ENCODE peak calls at places on chromosomes 7 and 10, in five cellular contexts. S, L, D, T and V are unnamed samples.
A peak's percentile ranks its signal among the peaks of the same experiment; 100 is the strongest.

GRCh38 chr10:119634219-119634544 is 17.0 kb upstream of the BAG3 start:
- DNase-seq in S (no peak), L (no peak), D (no peak), T (no peak), V (no peak)

GRCh38 chr7:155706376-155706775 is 61.9 kb downstream of the RBM33 start:
- DNase-seq in S (no peak), L (no peak), D (no peak), T (no peak), V (no peak)

GRCh38 chr7:111732923-111733322 is 170.6 kb upstream of the IMMP2L start:
- DNase-seq in S (no peak), L (no peak), D (no peak), T (no peak), V (no peak)

GRCh38 chr7:145462463-145462862 is 626.6 kb upstream of the TPK1 start:
- DNase-seq in S (no peak), L (no peak), D (no peak), T (no peak), V (no peak)

GRCh38 chr10:119973261-119973660 is 80.7 kb downstream of the SEC23IP start:
- DNase-seq in S (no peak), L (no peak), D (peak; percentile 23), T (peak; percentile 13), V (no peak)

GRCh38 chr7:95718556-95719410 is 53.6 kb upstream of the DYNC1I1 start:
- DNase-seq in S (no peak), L (no peak), D (peak; percentile 60), T (peak; percentile 31), V (no peak)

GRCh38 chr7:47067215-47067614 is 514.7 kb downstream of the TNS3 start:
- DNase-seq in S (no peak), L (no peak), D (no peak), T (no peak), V (no peak)

GRCh38 chr10:59905735-59906416 is 480 bp downstream of the CCDC6 start:
- DNase-seq in S (peak; percentile 11), L (peak; percentile 23), D (no peak), T (no peak), V (peak; percentile 38)

GRCh38 chr10:71074176-71074755 is 138.1 kb upstream of the UNC5B start:
- DNase-seq in S (peak; percentile 40), L (no peak), D (peak; percentile 86), T (no peak), V (peak; percentile 50)

GRCh38 chr7:108016841-108017775 is 14.1 kb upstream of the LAMB1 start:
- DNase-seq in S (no peak), L (no peak), D (peak; percentile 75), T (peak; percentile 65), V (no peak)

GRCh38 chr7:94888542-94888941 is 18.9 kb upstream of the PPP1R9A start:
- DNase-seq in S (no peak), L (no peak), D (peak; percentile 29), T (peak; percentile 59), V (no peak)

GRCh38 chr10:68471586-68472408 is at the start of gene DNA2:
- DNase-seq in S (peak; percentile 77), L (peak; percentile 95), D (peak; percentile 93), T (peak; percentile 70), V (peak; percentile 74)

GRCh38 chr10:127296696-127297095 is 100.3 kb upstream of the INSYN2A start:
- DNase-seq in S (no peak), L (no peak), D (no peak), T (no peak), V (no peak)

GRCh38 chr10:11016959-11017574 is 605 bp upstream of the CELF2 start:
- DNase-seq in S (no peak), L (no peak), D (no peak), T (no peak), V (no peak)

GRCh38 chr7:34838329-34838728 is 180.3 kb downstream of the NPSR1 start:
- DNase-seq in S (no peak), L (no peak), D (peak; percentile 66), T (no peak), V (no peak)

GRCh38 chr10:106563384-106563783 is 601.1 kb downstream of the SORCS1 start:
- DNase-seq in S (no peak), L (no peak), D (peak; percentile 41), T (no peak), V (no peak)

GRCh38 chr7:126727930-126728331 is 524.8 kb downstream of the GRM8 start:
- DNase-seq in S (peak; percentile 7), L (no peak), D (peak; percentile 2), T (peak; percentile 62), V (no peak)

GRCh38 chr7:148253629-148254028 is 336.9 kb upstream of the C7orf33 start:
- DNase-seq in S (no peak), L (no peak), D (no peak), T (no peak), V (no peak)

GRCh38 chr7:30503273-30504212 is 1.1 kb downstream of the GGCT start:
- DNase-seq in S (no peak), L (no peak), D (peak; percentile 9), T (peak; percentile 16), V (no peak)

GRCh38 chr10:87505366-87506113 is 847 bp downstream of the MINPP1 start:
- DNase-seq in S (peak; percentile 73), L (peak; percentile 76), D (peak; percentile 63), T (peak; percentile 62), V (peak; percentile 64)

GRCh38 chr10:33321516-33321915 is 13.0 kb downstream of the NRP1 start:
- DNase-seq in S (no peak), L (no peak), D (no peak), T (no peak), V (no peak)

GRCh38 chr7:6618621-6619020 is 3.2 kb downstream of the ZNF853 start:
- DNase-seq in S (no peak), L (no peak), D (no peak), T (no peak), V (no peak)

GRCh38 chr7:99579956-99580777 is 17.9 kb upstream of the TMEM225B start:
- DNase-seq in S (peak; percentile 81), L (no peak), D (no peak), T (no peak), V (peak; percentile 89)
- TF ChIP-seq CTCF in S (peak; percentile 61), L (peak; percentile 51), D (no peak), T (no peak), V (peak; percentile 65)

DNA sequence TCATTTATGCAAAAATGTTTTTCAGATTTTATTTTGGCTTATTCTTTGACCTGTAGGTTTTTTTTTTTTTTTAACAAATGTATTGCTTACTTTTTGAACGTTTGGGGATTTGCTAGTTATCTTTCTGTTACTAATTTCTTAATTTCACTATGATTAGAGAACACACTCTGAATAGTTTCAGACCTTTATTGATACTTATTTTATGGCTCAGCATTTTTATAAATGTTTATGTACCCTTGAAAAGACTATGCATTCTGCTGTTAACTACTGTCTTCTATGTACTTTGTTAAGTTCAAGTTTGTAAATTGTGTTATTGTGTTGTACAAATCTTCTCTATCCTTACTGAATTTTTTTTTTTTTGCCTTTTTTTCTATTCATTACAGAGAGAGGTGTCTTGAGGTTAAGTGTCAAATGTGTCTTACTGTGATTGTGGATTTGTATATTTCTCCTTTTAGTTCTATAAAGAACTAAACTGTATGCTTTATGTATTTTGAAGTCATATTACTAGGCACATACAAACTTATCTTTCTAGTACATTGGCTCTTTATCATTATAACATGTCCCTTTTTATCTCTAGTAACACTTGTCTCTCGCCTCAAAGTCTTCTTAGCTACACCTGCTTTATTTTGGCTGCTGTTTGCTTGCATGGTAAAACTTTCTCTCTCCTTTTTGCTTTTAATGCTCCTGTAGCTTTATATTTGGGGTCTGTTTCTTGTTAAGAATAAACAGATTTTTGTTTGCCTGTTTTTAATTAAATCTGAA is 8.1 kb downstream of the MKLN1 start:
- DNase-seq in S (no peak), L (no peak), D (no peak), T (no peak), V (no peak)
- TF ChIP-seq CTCF in S (no peak), L (no peak), D (no peak), T (no peak), V (no peak)

GRCh38 chr10:75651452-75651851 is 220.0 kb downstream of the LRMDA start:
- DNase-seq in S (peak; percentile 19), L (no peak), D (peak; percentile 64), T (peak; percentile 31), V (no peak)
- TF ChIP-seq CTCF in S (peak; percentile 45), L (no peak), D (peak; percentile 71), T (no peak), V (peak; percentile 10)

DNA sequence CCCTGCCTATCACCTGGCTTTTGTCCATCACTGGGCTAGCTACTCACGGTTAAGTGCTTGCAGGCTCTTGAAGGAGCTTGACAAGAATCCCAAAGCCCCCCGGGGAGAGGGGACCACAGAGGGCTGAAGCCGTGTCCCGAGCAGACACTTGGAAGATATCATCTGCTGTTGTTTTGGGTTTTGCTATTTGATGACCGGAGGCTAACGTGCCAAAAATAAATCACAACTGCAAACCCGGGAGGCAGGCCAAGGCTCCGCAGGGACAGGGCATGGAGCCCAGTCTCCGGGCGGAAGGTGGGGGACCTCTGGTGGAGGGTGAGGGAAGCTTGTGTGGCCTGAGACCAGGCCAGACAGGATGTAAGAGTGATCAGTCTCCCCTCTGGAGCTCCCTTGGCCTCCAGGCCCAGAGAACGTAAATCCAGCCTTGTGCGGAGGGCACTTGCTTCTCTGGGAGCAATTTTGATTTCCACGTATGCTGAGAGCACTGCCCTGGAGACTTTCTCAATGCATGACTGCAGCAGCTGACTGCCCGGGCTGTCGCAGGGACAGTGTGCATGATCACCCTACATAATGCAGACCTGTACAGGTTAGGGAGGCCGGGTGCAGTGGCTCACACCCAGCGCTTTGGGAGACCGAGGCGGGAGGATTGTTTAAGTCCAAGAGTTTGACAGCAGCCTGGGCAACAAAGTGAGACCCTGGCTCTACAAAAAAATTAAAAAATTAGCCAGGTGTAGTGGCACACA is at the start of gene PHKG1:
- DNase-seq in S (peak; percentile 76), L (no peak), D (peak; percentile 63), T (peak; percentile 84), V (no peak)
- TF ChIP-seq CTCF in S (peak; percentile 60), L (no peak), D (peak; percentile 27), T (peak; percentile 31), V (no peak)